ENCODE peak calls at places on chromosomes 13 and 19, in four cellular contexts. H is K562, B is HepG2, L is H1. U is an unnamed sample.

GRCh38 chr19:37928527-37929286 is 21.7 kb downstream of the SIPA1L3 start:
- DNase-seq in H (no peak), B (no peak), L (no peak), U (no peak)

GRCh38 chr13:92463134-92463533 is 763.5 kb upstream of the GPC6 start:
- DNase-seq in H (no peak), B (no peak), L (no peak), U (no peak)

GRCh38 chr13:48448285-48448962 is 35.5 kb upstream of the LPAR6 start:
- DNase-seq in H (no peak), B (no peak), L (no peak), U (peak)

GRCh38 chr19:27885361-27885760 is 1327.6 kb downstream of the UQCRFS1 start:
- DNase-seq in H (no peak), B (no peak), L (no peak), U (no peak)

GRCh38 chr19:42352216-42352892 is 26.9 kb downstream of the MEGF8 start:
- DNase-seq in H (no peak), B (no peak), L (no peak), U (no peak)

GRCh38 chr19:43467730-43468129 is 2.3 kb upstream of the LYPD3 start:
- DNase-seq in H (no peak), B (peak), L (no peak), U (peak)

GRCh38 chr13:22926176-22927007 is 254.4 kb upstream of the SGCG start:
- DNase-seq in H (peak), B (no peak), L (peak), U (no peak)

GRCh38 chr13:19150226-19150625 is 31.4 kb downstream of the TUBA3C start:
- DNase-seq in H (no peak), B (no peak), L (no peak), U (no peak)

GRCh38 chr19:41646589-41647204 is 19.8 kb upstream of the CEACAM4 start:
- DNase-seq in H (peak), B (no peak), L (peak), U (no peak)

GRCh38 chr19:43683905-43684304 is 13.9 kb upstream of the PLAUR start:
- DNase-seq in H (no peak), B (no peak), L (no peak), U (no peak)

GRCh38 chr13:93769126-93769525 is 542.5 kb downstream of the GPC6 start:
- DNase-seq in H (no peak), B (no peak), L (no peak), U (no peak)

GRCh38 chr19:32599736-32600157 is 18.8 kb downstream of the PDCD5 start:
- DNase-seq in H (peak), B (peak), L (no peak), U (peak)

GRCh38 chr13:113968463-113969310 is 5.2 kb downstream of the C13orf46 start:
- DNase-seq in H (no peak), B (no peak), L (no peak), U (no peak)

GRCh38 chr13:113970810-113971470 is 2.9 kb downstream of the C13orf46 start:
- DNase-seq in H (no peak), B (no peak), L (no peak), U (no peak)

GRCh38 chr13:113971471-113972231 is 2.2 kb downstream of the C13orf46 start:
- DNase-seq in H (no peak), B (no peak), L (no peak), U (no peak)

GRCh38 chr13:113969311-113969972 is 4.4 kb downstream of the C13orf46 start:
- DNase-seq in H (no peak), B (no peak), L (no peak), U (no peak)

GRCh38 chr13:113969973-113970611 is 3.8 kb downstream of the C13orf46 start:
- DNase-seq in H (no peak), B (no peak), L (no peak), U (no peak)
- TF ChIP-seq JUN in H (no peak), B (no peak), L (no peak), U (no peak)

DNA sequence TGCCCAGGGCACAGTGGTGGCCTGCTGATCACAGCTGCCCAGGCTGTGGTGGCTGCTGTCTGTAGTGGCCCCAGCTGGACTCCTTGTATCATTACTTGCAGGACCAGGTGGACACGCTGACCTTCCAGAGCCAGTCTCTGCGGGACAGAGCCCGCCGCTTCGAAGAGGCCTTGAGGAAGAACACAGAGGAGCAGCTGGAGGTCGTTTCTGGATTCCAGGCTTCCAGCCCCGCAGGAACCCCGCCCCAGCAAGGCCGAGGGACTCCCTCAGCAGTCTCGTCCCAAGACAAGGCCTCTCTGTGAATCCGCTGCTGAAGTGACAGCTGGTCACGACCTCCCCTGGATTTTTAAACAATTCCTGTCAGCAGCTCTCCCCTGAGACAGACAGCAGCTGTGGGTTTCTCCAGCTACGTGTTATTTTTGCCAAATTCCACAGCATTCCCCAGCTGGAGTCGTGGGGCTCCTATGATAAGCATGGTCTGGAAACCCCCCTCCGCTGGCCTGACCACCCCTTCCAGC is 98.3 kb downstream of the SLC7A1 start:
- DNase-seq in H (no peak), B (no peak), L (no peak), U (no peak)
- TF ChIP-seq POLR2AphosphoS5 in H (no peak), B (no peak), L (no peak), U (no peak)

GRCh38 chr13:36992362-36992761 is 6.8 kb downstream of the ALG5 start:
- DNase-seq in H (no peak), B (no peak), L (no peak), U (no peak)
- H3K27ac ChIP-seq in H (no peak), B (no peak), L (no peak), U (no peak)

DNA sequence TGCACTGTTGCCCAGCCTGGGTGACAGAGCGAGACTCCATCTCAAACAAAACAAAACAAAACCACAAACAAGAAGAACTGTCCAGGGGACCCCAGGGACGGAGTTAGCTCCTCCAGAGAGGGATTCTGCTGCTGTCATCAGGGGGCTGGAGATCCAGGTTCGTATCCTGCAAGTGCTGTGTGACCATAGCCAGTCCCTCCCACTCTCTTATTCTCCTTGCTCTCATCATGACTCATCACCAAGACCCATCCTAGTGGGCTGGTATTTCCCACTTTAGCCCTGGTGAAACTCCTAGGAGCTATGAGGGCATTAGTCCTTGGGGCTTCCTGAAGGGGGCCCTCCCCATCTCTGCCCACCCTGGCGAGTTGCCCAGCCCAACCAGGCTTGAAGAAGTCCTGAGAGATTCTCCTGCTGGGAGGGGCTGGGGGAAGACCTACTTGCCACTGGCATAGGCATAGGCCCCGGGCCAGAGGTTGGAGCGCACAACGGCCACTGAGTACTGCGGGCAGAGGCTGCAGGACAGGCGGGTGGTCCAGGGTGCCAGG is 7.4 kb upstream of the DMWD start:
- DNase-seq in H (no peak), B (no peak), L (no peak), U (no peak)
- TF ChIP-seq JUN in H (no peak), B (no peak), L (no peak), U (no peak)

DNA sequence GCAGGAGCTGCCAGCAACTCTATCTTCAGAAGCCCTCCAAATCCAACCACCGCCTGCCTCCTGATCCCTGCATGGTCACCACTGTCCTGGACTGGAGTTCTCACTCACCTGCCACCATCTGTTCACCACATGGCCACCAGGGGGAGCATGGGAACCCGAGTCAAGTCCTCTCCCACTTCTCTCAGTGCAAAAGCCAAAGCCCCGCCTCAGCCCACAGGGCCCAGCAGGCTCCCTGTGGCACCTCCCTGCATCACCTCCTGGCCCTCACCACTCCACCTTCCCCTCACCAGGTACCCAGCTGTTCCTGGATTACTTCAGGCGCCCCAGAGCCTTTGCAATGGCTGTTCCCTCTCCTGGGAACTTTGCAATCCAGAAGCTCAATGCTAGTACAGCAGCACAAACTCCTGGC is 5.3 kb downstream of the DHPS start:
- DNase-seq in H (peak), B (peak), L (peak), U (peak)
- TF ChIP-seq POLR2AphosphoS5 in H (peak), B (no peak), L (peak), U (no peak)

U was measured in endothelial cell of umbilical vein.